ENCODE peak calls at places on chromosome 21, in six cellular contexts. Z is activated CD4-positive, alpha-beta T cell treated with anti-CD3 and anti-CD28 coated beads for 48 hours; O is naive thymus-derived CD8-positive, alpha-beta T cell; N is cardiac fibroblast; A is caudate nucleus; Y is KG1. X is an unnamed sample.

GRCh38 chr21:31446206-31446900 is 102.3 kb upstream of the TIAM1 start:
- DNase-seq in Z (peak; percentile 27), O (peak; percentile 74), N (no peak), A (no peak), Y (peak; percentile 72), X (peak; percentile 63)

GRCh38 chr21:29849735-29850176 is 90.0 kb downstream of the GRIK1 start:
- DNase-seq in Z (peak; percentile 56), O (peak; percentile 54), N (peak; percentile 75), A (peak; percentile 22), Y (peak; percentile 25), X (peak; percentile 86)

GRCh38 chr21:36661511-36662309 is 37.2 kb upstream of the SIM2 start:
- DNase-seq in Z (no peak), O (no peak), N (peak; percentile 44), A (no peak), Y (no peak), X (no peak)

GRCh38 chr21:38413958-38414506 is 84.2 kb downstream of the ERG start:
- DNase-seq in Z (no peak), O (no peak), N (peak; percentile 5), A (no peak), Y (no peak), X (no peak)

GRCh38 chr21:28827422-28827821 is 165.3 kb downstream of the LTN1 start:
- DNase-seq in Z (no peak), O (no peak), N (no peak), A (no peak), Y (no peak), X (no peak)

GRCh38 chr21:45129231-45129923 is 55.0 kb downstream of the ADARB1 start:
- DNase-seq in Z (no peak), O (no peak), N (peak; percentile 19), A (no peak), Y (no peak), X (no peak)

GRCh38 chr21:42565886-42566523 is 52.4 kb downstream of the SLC37A1 start:
- DNase-seq in Z (no peak), O (no peak), N (no peak), A (no peak), Y (no peak), X (no peak)

GRCh38 chr21:41130883-41131282 is 37.1 kb upstream of the BACE2 start:
- DNase-seq in Z (no peak), O (no peak), N (no peak), A (no peak), Y (no peak), X (no peak)

GRCh38 chr21:42262826-42263225 is 43.9 kb downstream of the ABCG1 start:
- DNase-seq in Z (no peak), O (no peak), N (peak; percentile 42), A (no peak), Y (no peak), X (peak; percentile 38)

GRCh38 chr21:46161800-46162592 is 6.6 kb upstream of the FTCD start:
- DNase-seq in Z (no peak), O (no peak), N (no peak), A (no peak), Y (no peak), X (no peak)

GRCh38 chr21:46121286-46122221 is 23.6 kb downstream of the COL6A2 start:
- DNase-seq in Z (no peak), O (no peak), N (no peak), A (no peak), Y (no peak), X (no peak)

GRCh38 chr21:44052830-44053226 is 40.7 kb downstream of the TRAPPC10 start:
- DNase-seq in Z (no peak), O (no peak), N (no peak), A (no peak), Y (no peak), X (no peak)

GRCh38 chr21:28971171-28971570 is 21.5 kb downstream of the LTN1 start:
- DNase-seq in Z (no peak), O (no peak), N (peak; percentile 8), A (no peak), Y (no peak), X (no peak)

GRCh38 chr21:28554660-28555475 is 437.8 kb downstream of the LTN1 start:
- DNase-seq in Z (no peak), O (no peak), N (peak; percentile 22), A (no peak), Y (no peak), X (no peak)

GRCh38 chr21:38556390-38556789 is 58.1 kb upstream of the ERG start:
- DNase-seq in Z (no peak), O (no peak), N (no peak), A (no peak), Y (no peak), X (no peak)

X was measured in Kasumi-1.